ENCODE peak calls at places on chromosome 22, in seven cellular contexts. X is GM23338, T is mucosa of descending colon, U is neural progenitor cell, G is hepatocyte, N is RWPE2, Y is brain microvascular endothelial cell. H is an unnamed sample.

GRCh38 chr22:48551716-48552268 is 1275.9 kb downstream of the BRD1 start:
- DNase-seq in X (no peak), T (no peak), U (no peak), G (no peak), N (no peak), Y (no peak), H (no peak)

GRCh38 chr22:25930710-25931353 is 188.8 kb downstream of the MYO18B start:
- DNase-seq in X (no peak), T (no peak), U (no peak), G (no peak), N (no peak), Y (no peak), H (no peak)

GRCh38 chr22:30876925-30877553 is 91.5 kb downstream of the MORC2 start:
- DNase-seq in X (no peak), T (no peak), U (no peak), G (peak; percentile 52), N (no peak), Y (no peak), H (no peak)

GRCh38 chr22:27681037-27681436 is 120.5 kb downstream of the MN1 start:
- DNase-seq in X (no peak), T (no peak), U (no peak), G (no peak), N (no peak), Y (no peak), H (no peak)

GRCh38 chr22:22616636-22617035 is 27.8 kb upstream of the GGTLC2 start:
- DNase-seq in X (no peak), T (no peak), U (no peak), G (peak; percentile 25), N (no peak), Y (no peak), H (peak; percentile 63)

GRCh38 chr22:19361501-19362103 is 69.9 kb downstream of the HIRA start:
- DNase-seq in X (no peak), T (no peak), U (no peak), G (no peak), N (no peak), Y (no peak), H (no peak)

GRCh38 chr22:22171357-22172218 is 73.0 kb upstream of the VPREB1 start:
- DNase-seq in X (peak; percentile 65), T (no peak), U (peak; percentile 55), G (peak; percentile 30), N (no peak), Y (no peak), H (peak; percentile 8)

GRCh38 chr22:36775589-36775965 is 342 bp downstream of the IFT27 start:
- DNase-seq in X (peak; percentile 45), T (peak; percentile 57), U (peak; percentile 69), G (peak; percentile 55), N (no peak), Y (no peak), H (no peak)

GRCh38 chr22:23060612-23061400 is 9.5 kb upstream of the GNAZ start:
- DNase-seq in X (no peak), T (no peak), U (no peak), G (no peak), N (peak; percentile 31), Y (no peak), H (no peak)

GRCh38 chr22:48222742-48223487 is 1460.5 kb downstream of the TBC1D22A start:
- DNase-seq in X (no peak), T (no peak), U (no peak), G (no peak), N (no peak), Y (no peak), H (no peak)

GRCh38 chr22:18000441-18001039 is 23.8 kb downstream of the MICAL3 start:
- DNase-seq in X (peak; percentile 72), T (peak; percentile 56), U (peak; percentile 63), G (peak; percentile 37), N (no peak), Y (no peak), H (no peak)

GRCh38 chr22:35930933-35931332 is 97.7 kb downstream of the RBFOX2 start:
- DNase-seq in X (peak; percentile 56), T (no peak), U (peak; percentile 54), G (peak; percentile 68), N (no peak), Y (peak; percentile 67), H (peak; percentile 48)

GRCh38 chr22:30841264-30841663 is 127.3 kb downstream of the MORC2 start:
- DNase-seq in X (no peak), T (no peak), U (no peak), G (no peak), N (no peak), Y (no peak), H (peak; percentile 100)

GRCh38 chr22:29987143-29987542 is 93.1 kb upstream of the HORMAD2 start:
- DNase-seq in X (no peak), T (no peak), U (no peak), G (no peak), N (no peak), Y (no peak), H (no peak)

GRCh38 chr22:44202261-44202789 is 21.6 kb downstream of the PARVG start:
- DNase-seq in X (no peak), T (no peak), U (no peak), G (peak; percentile 48), N (no peak), Y (peak; percentile 33), H (no peak)

DNA sequence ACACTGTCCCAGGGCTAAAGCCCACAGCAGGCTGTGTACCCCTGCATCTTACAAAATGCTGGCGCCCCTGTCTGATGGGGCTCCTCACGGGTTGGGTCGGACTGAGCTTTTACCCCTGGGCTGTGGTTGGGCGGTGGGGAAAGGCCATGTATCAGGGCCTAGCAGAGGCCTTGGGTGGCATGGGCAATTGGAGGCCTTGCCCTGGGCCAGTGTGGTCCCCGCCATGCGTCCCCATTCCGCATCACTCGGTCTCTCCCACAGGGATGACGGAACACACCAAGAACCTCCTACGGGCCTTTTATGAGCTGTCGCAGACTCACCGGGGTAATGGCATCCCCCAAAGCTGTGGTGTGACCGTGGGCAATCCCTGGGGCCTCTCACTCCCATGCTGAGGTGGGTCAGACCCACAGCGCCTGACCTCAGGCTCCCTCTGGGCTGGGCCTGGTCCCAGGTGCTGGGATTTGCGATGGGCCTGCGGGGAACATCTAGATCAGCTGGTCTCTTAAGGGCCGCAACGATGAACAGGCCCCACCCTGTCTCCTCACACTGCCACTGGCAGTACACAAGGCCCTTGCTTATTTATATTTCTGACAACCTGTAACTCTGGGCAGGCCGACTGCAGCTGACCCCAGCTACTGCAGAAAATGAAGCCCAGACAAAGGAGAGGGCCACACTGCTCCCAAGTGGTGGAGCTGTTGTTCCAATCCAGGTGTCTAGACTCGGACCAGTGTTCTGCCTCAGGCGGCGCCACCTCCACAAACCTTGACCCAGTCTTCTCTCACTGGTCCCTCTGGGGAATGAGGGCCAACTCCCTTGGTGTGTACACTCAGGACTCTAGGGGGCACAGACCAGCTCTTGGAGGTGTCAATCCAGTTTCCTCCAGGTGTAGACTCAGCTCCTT is 12.3 kb downstream of the SLC16A8 start:
- DNase-seq in X (no peak), T (peak; percentile 17), U (no peak), G (no peak), N (no peak), Y (no peak), H (no peak)
- TF ChIP-seq CTCF in X (peak; percentile 23), T (no peak), U (no peak), G (no peak), N (no peak), Y (no peak), H (no peak)

DNA sequence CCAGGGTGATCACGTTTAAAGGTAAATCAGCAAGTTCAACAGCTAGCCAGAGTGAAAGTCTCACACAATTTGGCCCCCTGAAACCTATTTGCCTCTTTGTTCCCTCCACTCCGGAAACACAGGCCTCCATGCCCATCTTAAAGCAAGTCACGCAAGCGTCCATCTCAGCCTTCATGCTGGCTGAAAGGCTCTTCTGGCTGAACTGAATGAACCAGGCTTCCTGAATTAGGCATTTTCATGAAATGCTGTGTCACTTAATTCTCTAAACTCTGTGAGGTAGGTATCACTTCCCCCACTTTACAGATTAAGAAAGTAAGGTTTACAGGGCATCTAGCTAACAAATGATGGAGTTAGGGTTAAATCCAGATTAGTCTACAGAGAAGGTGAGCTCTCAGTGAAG is 1.4 kb downstream of the SLC25A17 start:
- DNase-seq in X (no peak), T (no peak), U (no peak), G (no peak), N (no peak), Y (no peak), H (no peak)
- H3K4me3 ChIP-seq in X (peak overlapping the region; percentile 100), T (no peak overlapping the region), U (peak overlapping the region; percentile 73), G (no peak overlapping the region), N (peak overlapping the region; percentile 73), Y (no peak overlapping the region), H (no peak overlapping the region)

GRCh38 chr22:50210378-50211139 is 9.7 kb downstream of the SELENOO start:
- DNase-seq in X (no peak), T (no peak), U (no peak), G (no peak), N (no peak), Y (no peak), H (no peak)
- H3K36me3 ChIP-seq in X (peaks cover 7% of the 10 kb centered on the region), T (peaks cover 8% of the 10 kb centered on the region), U (no peaks in the 10 kb centered on the region), G (no peaks in the 10 kb centered on the region), N (peaks cover 77% of the 10 kb centered on the region), Y (peaks cover 34% of the 10 kb centered on the region), H (peaks cover 31% of the 10 kb centered on the region)

GRCh38 chr22:39556970-39557811 is 13.4 kb upstream of the CACNA1I start:
- DNase-seq in X (peak; percentile 57), T (no peak), U (peak; percentile 75), G (peak; percentile 48), N (no peak), Y (no peak), H (no peak)

GRCh38 chr22:39560127-39560526 is 10.4 kb upstream of the CACNA1I start:
- DNase-seq in X (no peak), T (no peak), U (no peak), G (no peak), N (no peak), Y (no peak), H (no peak)

GRCh38 chr22:39558254-39558727 is 12.3 kb upstream of the CACNA1I start:
- DNase-seq in X (peak; percentile 40), T (no peak), U (peak; percentile 50), G (no peak), N (no peak), Y (no peak), H (no peak)

GRCh38 chr22:39558950-39559349 is 11.6 kb upstream of the CACNA1I start:
- DNase-seq in X (no peak), T (no peak), U (no peak), G (no peak), N (no peak), Y (no peak), H (no peak)

GRCh38 chr22:39559456-39560105 is 11.0 kb upstream of the CACNA1I start:
- DNase-seq in X (peak; percentile 89), T (no peak), U (peak; percentile 67), G (peak; percentile 27), N (no peak), Y (no peak), H (no peak)
- TF ChIP-seq CTCF in X (peak; percentile 90), T (no peak), U (peak; percentile 65), G (peak; percentile 41), N (peak; percentile 46), Y (peak; percentile 73), H (peak; percentile 59)

GRCh38 chr22:46090051-46090591 is 60.2 kb upstream of the PPARA start:
- DNase-seq in X (no peak), T (peak; percentile 39), U (no peak), G (no peak), N (peak; percentile 59), Y (no peak), H (no peak)
- H3K4me3 ChIP-seq in X (no peak overlapping the region), T (no peak overlapping the region), U (no peak overlapping the region), G (no peak overlapping the region), N (no peak overlapping the region), Y (no peak overlapping the region), H (no peak overlapping the region)

H was measured in bronchial epithelial cell.